ENCODE peak calls at places on chromosomes 13 and 19, in four cellular contexts. D is mucosa of descending colon, A is NCI-H1105 treated with DMSO at 0.1 percent for 48 hours, O is EL. L is an unnamed sample.

GRCh38 chr19:13033819-13034611 is 38.7 kb downstream of the NFIX start:
- DNase-seq in D (peak), A (peak), O (peak), L (peak)

GRCh38 chr13:26460652-26461051 is 96.8 kb upstream of the WASF3 start:
- DNase-seq in D (no peak), A (no peak), O (peak), L (no peak)

GRCh38 chr19:18848860-18849661 is 17.3 kb downstream of the UPF1 start:
- DNase-seq in D (peak), A (no peak), O (peak), L (no peak)

GRCh38 chr13:64453831-64454230 is 2776.3 kb downstream of the PCDH9 start:
- DNase-seq in D (no peak), A (no peak), O (peak), L (no peak)

GRCh38 chr13:51396352-51396751 is 56.5 kb downstream of the INTS6 start:
- DNase-seq in D (no peak), A (no peak), O (no peak), L (no peak)

GRCh38 chr19:27740396-27740795 is 1472.6 kb downstream of the UQCRFS1 start:
- DNase-seq in D (no peak), A (no peak), O (no peak), L (no peak)

GRCh38 chr19:38649305-38650179 is 2.1 kb downstream of the ACTN4 start:
- DNase-seq in D (peak), A (peak), O (peak), L (peak)

GRCh38 chr19:49654581-49654980 is 11.1 kb downstream of the IRF3 start:
- DNase-seq in D (no peak), A (no peak), O (no peak), L (no peak)

GRCh38 chr13:97946951-97947588 is 6.4 kb upstream of the IPO5 start:
- DNase-seq in D (no peak), A (no peak), O (peak), L (no peak)

GRCh38 chr19:13315495-13315894 is 165.3 kb downstream of the IER2 start:
- DNase-seq in D (no peak), A (no peak), O (no peak), L (no peak)

GRCh38 chr19:38037151-38037611 is 130.2 kb downstream of the SIPA1L3 start:
- DNase-seq in D (no peak), A (peak), O (no peak), L (peak)

GRCh38 chr13:113083402-113084061 is 22.1 kb upstream of the F7 start:
- DNase-seq in D (peak), A (peak), O (no peak), L (peak)

GRCh38 chr13:112324121-112324520 is 52.0 kb upstream of the SPACA7 start:
- DNase-seq in D (no peak), A (no peak), O (no peak), L (no peak)

GRCh38 chr19:33431986-33432385 is 58.5 kb downstream of the CEBPG start:
- DNase-seq in D (peak), A (no peak), O (no peak), L (peak)

GRCh38 chr13:52999093-52999696 is 29.4 kb upstream of the OLFM4 start:
- DNase-seq in D (no peak), A (no peak), O (no peak), L (no peak)

GRCh38 chr13:48853381-48854102 is 122.2 kb upstream of the FNDC3A start:
- DNase-seq in D (no peak), A (no peak), O (no peak), L (no peak)

GRCh38 chr13:23620211-23620610 is 50.0 kb downstream of the TNFRSF19 start:
- DNase-seq in D (no peak), A (no peak), O (no peak), L (no peak)

GRCh38 chr19:58571575-58571947 is 1.6 kb downstream of the MZF1 start:
- DNase-seq in D (no peak), A (no peak), O (no peak), L (no peak)

GRCh38 chr19:33040994-33041827 is 23.5 kb downstream of the RHPN2 start:
- DNase-seq in D (peak), A (no peak), O (no peak), L (peak)

GRCh38 chr13:48636550-48636949 is 17.2 kb upstream of the CYSLTR2 start:
- DNase-seq in D (no peak), A (no peak), O (peak), L (no peak)

GRCh38 chr13:75222031-75222430 is 259.9 kb downstream of the TBC1D4 start:
- DNase-seq in D (no peak), A (no peak), O (no peak), L (no peak)

GRCh38 chr13:79775830-79776229 is 294.9 kb downstream of the NDFIP2 start:
- DNase-seq in D (no peak), A (no peak), O (peak), L (no peak)

GRCh38 chr13:40385858-40386180 is 280.6 kb downstream of the FOXO1 start:
- DNase-seq in D (no peak), A (no peak), O (no peak), L (no peak)

GRCh38 chr13:46071590-46072249 is 19.2 kb upstream of the ZC3H13 start:
- DNase-seq in D (no peak), A (no peak), O (no peak), L (no peak)

GRCh38 chr13:95437561-95437960 is 115.0 kb upstream of the CLDN10 start:
- DNase-seq in D (no peak), A (no peak), O (no peak), L (no peak)

GRCh38 chr13:62246581-62246980 is 830.9 kb upstream of the PCDH20 start:
- DNase-seq in D (no peak), A (no peak), O (no peak), L (no peak)

GRCh38 chr19:49515767-49516166 is 3.3 kb downstream of the FCGRT start:
- DNase-seq in D (peak), A (no peak), O (no peak), L (no peak)

GRCh38 chr19:6242677-6243076 is 37.1 kb downstream of the MLLT1 start:
- DNase-seq in D (peak), A (no peak), O (no peak), L (no peak)